ENCODE peak calls at places on chromosomes 12 and 14, in nine cellular contexts. L is HCT116; F is HepG2; H is GOT3; P is NCI-H1105 treated with DMSO at 0.1 percent for 48 hours; D is NCI-H510A; Q is activated naive CD4-positive, alpha-beta T cell treated with anti-CD3 and anti-CD28 coated beads, Interleukin-2, amount 50 U/mL, for 16 hours; J is SW 1271; W is mucosa of descending colon. B is an unnamed sample.

GRCh38 chr14:84496677-84497076 is 1033.3 kb upstream of the FLRT2 start:
- DNase-seq in F (no peak), W (no peak), Q (no peak), J (no peak), L (no peak), D (no peak), H (no peak), P (no peak), B (no peak)

GRCh38 chr12:79844693-79845092 is 90.2 kb downstream of the PPP1R12A start:
- DNase-seq in W (no peak), L (peak; percentile 71), F (peak; percentile 41), P (no peak), H (no peak), J (peak; percentile 73), Q (no peak), D (no peak), B (peak; percentile 83)

GRCh38 chr14:44782775-44783238 is 178.9 kb downstream of the KLHL28 start:
- DNase-seq in Q (no peak), J (no peak), F (no peak), L (no peak), H (no peak), W (no peak), P (no peak), D (no peak), B (no peak)

GRCh38 chr14:68394719-68395117 is 398.1 kb downstream of the ZFP36L1 start:
- DNase-seq in J (no peak), H (no peak), D (no peak), Q (no peak), L (no peak), W (peak; percentile 29), F (no peak), P (no peak), B (no peak)

GRCh38 chr14:77119852-77120251 is 21.7 kb downstream of the ZDHHC22 start:
- DNase-seq in J (no peak), Q (no peak), F (no peak), P (no peak), H (no peak), D (no peak), W (no peak), L (no peak), B (no peak)

GRCh38 chr12:121048442-121048841 is 9.4 kb upstream of the OASL start:
- DNase-seq in H (no peak), D (no peak), W (no peak), P (no peak), J (no peak), F (no peak), Q (no peak), L (no peak), B (no peak)

GRCh38 chr12:71904629-71905028 is 34.0 kb upstream of the TPH2 start:
- DNase-seq in L (no peak), P (no peak), W (no peak), F (no peak), D (no peak), Q (no peak), J (no peak), H (no peak), B (no peak)

GRCh38 chr14:56338674-56339073 is 220.5 kb downstream of the PELI2 start:
- DNase-seq in P (no peak), L (no peak), D (no peak), H (no peak), F (no peak), J (no peak), Q (no peak), W (no peak), B (peak; percentile 8)

GRCh38 chr12:27493260-27493935 is 30.6 kb upstream of the PPFIBP1 start:
- DNase-seq in D (no peak), J (no peak), F (no peak), P (no peak), L (no peak), H (no peak), W (no peak), Q (no peak), B (peak; percentile 54)

GRCh38 chr12:122097641-122098364 is 19.2 kb downstream of the MLXIP start:
- DNase-seq in D (peak; percentile 80), J (no peak), L (no peak), F (peak; percentile 46), Q (no peak), H (no peak), P (peak; percentile 75), W (peak; percentile 85), B (no peak)

GRCh38 chr12:78963439-78964222 is 99.1 kb downstream of the SYT1 start:
- DNase-seq in P (no peak), D (no peak), W (no peak), F (no peak), L (peak; percentile 33), Q (no peak), H (no peak), J (peak; percentile 18), B (peak; percentile 60)

GRCh38 chr12:91637789-91638624 is 455.4 kb upstream of the DCN start:
- DNase-seq in D (no peak), F (no peak), H (no peak), Q (no peak), J (no peak), L (no peak), W (no peak), P (no peak), B (no peak)

GRCh38 chr14:75519826-75520692 is 2.2 kb upstream of the BATF start:
- DNase-seq in D (no peak), J (no peak), F (no peak), L (no peak), W (no peak), H (no peak), P (no peak), Q (no peak), B (peak; percentile 50)

B was measured in EL.